ENCODE peak calls at places on chromosomes 4 and X, in nine cellular contexts. Y is fibroblast of lung; M is lung; N is Panc1; D is CD4-positive, CD25-positive, alpha-beta regulatory T cell; G is hepatocyte; J is CD8-positive, alpha-beta T cell; I is IMR-90; U is heart left ventricle. S is an unnamed sample.

GRCh38 chr4:11608992-11609391 is 180.3 kb upstream of the HS3ST1 start:
- DNase-seq in Y (no peak), D (no peak), J (no peak), U (no peak), M (no peak), N (no peak), G (no peak), I (no peak), S (no peak)

GRCh38 chr4:150771374-150771773 is 189.4 kb downstream of the MAB21L2 start:
- DNase-seq in U (no peak), G (no peak), N (no peak), D (no peak), M (no peak), Y (no peak), I (no peak), J (no peak), S (no peak)

GRCh38 chr4:865121-865465 is 39.2 kb upstream of the CPLX1 start:
- DNase-seq in M (no peak), Y (no peak), N (no peak), I (no peak), G (no peak), U (no peak), D (no peak), J (no peak), S (no peak)

GRCh38 chr4:11623726-11624037 is 195.0 kb upstream of the HS3ST1 start:
- DNase-seq in I (peak; percentile 27), N (no peak), U (peak; percentile 35), M (peak; percentile 32), G (peak; percentile 59), J (no peak), D (peak; percentile 1), Y (peak; percentile 37), S (no peak)

GRCh38 chrX:30851459-30851858 is 37.6 kb downstream of the TAB3 start:
- DNase-seq in M (no peak), U (no peak), Y (no peak), D (no peak), N (no peak), G (no peak), J (no peak), I (no peak), S (no peak)

GRCh38 chr4:157509286-157509685 is 288.8 kb downstream of the GRIA2 start:
- DNase-seq in M (no peak), I (no peak), N (no peak), Y (no peak), J (no peak), G (no peak), U (no peak), D (no peak), S (peak; percentile 0)

GRCh38 chrX:149473092-149473491 is 32.0 kb downstream of the IDS start:
- DNase-seq in G (no peak), Y (no peak), I (no peak), D (no peak), J (no peak), U (no peak), M (no peak), N (no peak), S (no peak)

GRCh38 chr4:115145393-115146160 is 32.2 kb upstream of the NDST4 start:
- DNase-seq in I (no peak), J (no peak), N (no peak), G (peak; percentile 47), U (no peak), Y (no peak), D (no peak), M (no peak), S (no peak)

GRCh38 chrX:129706395-129707072 is 32.2 kb upstream of the XPNPEP2 start:
- DNase-seq in M (no peak), N (no peak), J (no peak), G (no peak), I (no peak), Y (peak; percentile 5), U (peak; percentile 82), D (no peak), S (peak; percentile 68)

GRCh38 chrX:19127649-19128168 is 5.4 kb upstream of the ADGRG2 start:
- DNase-seq in J (no peak), D (no peak), M (no peak), U (peak; percentile 32), N (no peak), G (no peak), Y (peak; percentile 70), I (no peak), S (peak; percentile 51)

GRCh38 chrX:31201503-31201902 is 129.7 kb upstream of the FTHL17 start:
- DNase-seq in U (no peak), I (no peak), M (no peak), Y (no peak), G (no peak), N (no peak), J (no peak), D (no peak), S (no peak)

GRCh38 chr4:107665001-107665400 is 55.0 kb downstream of the PAPSS1 start:
- DNase-seq in U (no peak), G (no peak), D (no peak), N (no peak), J (no peak), Y (no peak), I (peak; percentile 17), M (no peak), S (no peak)

GRCh38 chrX:11103751-11104150 is 7.4 kb upstream of the HCCS start:
- DNase-seq in J (no peak), G (no peak), U (no peak), N (no peak), I (no peak), M (no peak), Y (no peak), D (no peak), S (no peak)

GRCh38 chrX:11099465-11099864 is 11.7 kb upstream of the HCCS start:
- DNase-seq in G (no peak), N (no peak), U (no peak), J (no peak), I (no peak), M (no peak), Y (no peak), D (no peak), S (no peak)

GRCh38 chrX:11097920-11098319 is 13.2 kb upstream of the HCCS start:
- DNase-seq in J (no peak), I (no peak), D (no peak), G (no peak), Y (no peak), U (no peak), M (no peak), N (no peak), S (no peak)

GRCh38 chrX:11103006-11103405 is 8.1 kb upstream of the HCCS start:
- DNase-seq in Y (no peak), I (no peak), U (no peak), N (no peak), D (no peak), M (no peak), J (no peak), G (no peak), S (no peak)

DNA sequence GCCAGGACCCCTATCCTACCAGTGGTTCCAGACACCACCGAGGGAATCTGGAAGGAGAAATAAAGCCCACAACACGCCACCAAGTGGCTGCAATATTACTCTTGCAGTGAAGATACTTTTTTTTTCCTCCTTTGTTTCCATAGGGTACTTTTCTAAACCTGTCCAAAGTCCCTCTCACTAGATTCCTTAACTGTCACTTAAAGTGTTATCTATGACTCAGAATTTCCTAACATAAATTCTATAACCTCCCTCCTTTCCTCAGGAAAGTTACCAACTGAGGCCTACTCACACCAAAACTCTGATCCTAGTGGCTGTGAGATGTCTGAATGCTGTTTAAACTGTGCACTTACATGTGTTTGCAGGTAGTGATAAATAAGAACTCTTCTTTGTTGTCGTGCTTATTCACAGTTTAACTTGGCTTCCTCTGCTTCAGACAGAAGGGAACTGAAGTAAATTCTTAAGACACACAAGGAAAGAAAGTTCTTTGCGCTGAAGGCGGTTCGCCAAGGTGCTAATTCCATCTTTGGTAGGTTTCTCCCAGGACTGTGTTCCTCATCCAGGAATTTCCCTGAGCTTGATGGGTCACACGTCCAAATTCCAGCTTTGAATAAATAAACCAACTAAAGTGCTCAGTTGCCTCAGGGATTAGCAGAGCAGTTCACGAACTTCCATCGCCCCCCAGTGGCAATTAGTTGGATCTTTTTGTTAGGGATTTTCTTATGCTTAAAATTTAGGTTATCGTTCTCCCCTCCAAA is 10.7 kb upstream of the HCCS start:
- DNase-seq in N (no peak), G (peak; percentile 72), U (no peak), M (no peak), J (no peak), I (peak; percentile 80), D (no peak), Y (peak; percentile 73), S (peak; percentile 84)
- H3K27ac ChIP-seq in N (peak overlapping the region; percentile 57), G (peak overlapping the region; percentile 93), U (no peak overlapping the region), M (no peak overlapping the region), J (no peak overlapping the region), I (peak overlapping the region; percentile 69), D (no peak overlapping the region), Y (peak overlapping the region; percentile 50), S (peak overlapping the region; percentile 26)

GRCh38 chr4:152965614-152966013 is 29.5 kb downstream of the FHDC1 start:
- DNase-seq in G (no peak), M (no peak), J (no peak), I (peak; percentile 23), Y (peak; percentile 16), D (no peak), N (no peak), U (no peak), S (no peak)

GRCh38 chr4:152962160-152962559 is 26.0 kb downstream of the FHDC1 start:
- DNase-seq in D (no peak), I (no peak), Y (peak; percentile 54), N (no peak), M (no peak), G (no peak), U (no peak), J (no peak), S (no peak)

GRCh38 chr4:152959080-152959479 is 23.0 kb downstream of the FHDC1 start:
- DNase-seq in U (no peak), J (no peak), Y (no peak), D (no peak), M (no peak), N (no peak), G (no peak), I (no peak), S (no peak)

GRCh38 chr4:152961041-152961751 is 25.1 kb downstream of the FHDC1 start:
- DNase-seq in M (no peak), Y (peak; percentile 46), D (no peak), I (no peak), J (no peak), U (no peak), G (no peak), N (no peak), S (no peak)

GRCh38 chr4:152961752-152962117 is 25.6 kb downstream of the FHDC1 start:
- DNase-seq in U (no peak), J (no peak), G (no peak), Y (peak; percentile 55), I (peak; percentile 39), D (no peak), M (no peak), N (no peak), S (no peak)
- H3K4me3 ChIP-seq in U (no peak overlapping the region), J (no peak overlapping the region), G (no peak overlapping the region), Y (no peak overlapping the region), I (no peak overlapping the region), D (no peak overlapping the region), M (no peak overlapping the region), N (no peak overlapping the region), S (no peak overlapping the region)

GRCh38 chr4:147824884-147825283 is 93.0 kb downstream of the ARHGAP10 start:
- DNase-seq in G (no peak), I (no peak), M (no peak), J (no peak), N (no peak), D (no peak), U (no peak), Y (no peak), S (no peak)
- H3K4me1 ChIP-seq in G (peaks cover 25% of the 10 kb centered on the region), I (peaks cover 20% of the 10 kb centered on the region), M (peaks cover 12% of the 10 kb centered on the region), J (no peaks in the 10 kb centered on the region), N (no peaks in the 10 kb centered on the region), D (no peaks in the 10 kb centered on the region), U (peaks cover 23% of the 10 kb centered on the region), Y (peaks cover 14% of the 10 kb centered on the region), S (peaks cover 23% of the 10 kb centered on the region)

GRCh38 chr4:139207873-139208403 is 30.9 kb upstream of the ELF2 start:
- DNase-seq in J (no peak), U (peak; percentile 46), N (no peak), D (no peak), I (peak; percentile 6), Y (no peak), G (no peak), M (no peak), S (peak; percentile 63)
- H3K27ac ChIP-seq in J (no peak overlapping the region), U (peak overlapping the region; percentile 40), N (no peak overlapping the region), D (no peak overlapping the region), I (no peak overlapping the region), Y (no peak overlapping the region), G (no peak overlapping the region), M (peak overlapping the region; percentile 47), S (peak overlapping the region; percentile 57)